ENCODE peak calls at places on chromosome 18, in ten cellular contexts. H is T-helper 17 cell; R is upper lobe of right lung; I is keratinocyte; J is CD8-positive, alpha-beta memory T cell; N is RKO; A is HS-5; V is GM23248; K is T-helper 1 cell; T is brain microvascular endothelial cell. Y is an unnamed sample.

GRCh38 chr18:32301976-32302743 is 112.3 kb downstream of the MEP1B start:
- DNase-seq in K (no peak), A (peak; percentile 50), N (peak; percentile 56), T (peak; percentile 93), H (no peak), R (no peak), J (no peak), V (peak; percentile 91), I (no peak), Y (no peak)

GRCh38 chr18:35756506-35757117 is 175.1 kb downstream of the GALNT1 start:
- DNase-seq in N (peak; percentile 75), J (peak; percentile 23), I (no peak), A (peak; percentile 4), T (peak; percentile 57), V (peak; percentile 77), K (peak; percentile 32), R (no peak), H (no peak), Y (peak; percentile 6)

GRCh38 chr18:48270929-48271328 is 138.3 kb downstream of the ZBTB7C start:
- DNase-seq in J (no peak), T (no peak), R (no peak), A (no peak), H (no peak), I (no peak), N (no peak), K (no peak), V (no peak), Y (no peak)

GRCh38 chr18:12329125-12329698 is 21.2 kb downstream of the TUBB6 start:
- DNase-seq in K (no peak), N (no peak), J (no peak), I (no peak), T (no peak), V (no peak), A (no peak), R (peak; percentile 53), H (no peak), Y (no peak)

GRCh38 chr18:67281746-67282145 is 234.8 kb downstream of the DSEL start:
- DNase-seq in H (no peak), V (no peak), T (no peak), I (no peak), N (no peak), A (no peak), R (no peak), K (no peak), J (no peak), Y (no peak)

GRCh38 chr18:30970201-30970816 is 72.2 kb downstream of the DSC3 start:
- DNase-seq in N (peak; percentile 67), A (peak; percentile 30), I (no peak), J (no peak), R (no peak), K (no peak), H (no peak), V (peak; percentile 40), T (peak; percentile 12), Y (no peak)

GRCh38 chr18:61554117-61554776 is 221.0 kb downstream of the CDH20 start:
- DNase-seq in A (no peak), J (peak; percentile 20), H (peak; percentile 12), N (no peak), R (no peak), I (no peak), V (no peak), K (peak; percentile 4), T (no peak), Y (peak; percentile 18)

GRCh38 chr18:40984856-40985255 is 970.2 kb upstream of the PIK3C3 start:
- DNase-seq in T (peak; percentile 37), J (no peak), H (no peak), I (no peak), K (no peak), V (peak; percentile 7), R (no peak), N (peak; percentile 3), A (no peak), Y (no peak)

GRCh38 chr18:23629444-23629946 is 33.2 kb downstream of the ANKRD29 start:
- DNase-seq in T (no peak), A (no peak), I (no peak), N (no peak), R (peak; percentile 76), H (no peak), J (no peak), K (no peak), V (no peak), Y (no peak)

GRCh38 chr18:48919547-48919946 is 31.2 kb downstream of the SMAD7 start:
- DNase-seq in V (peak; percentile 17), J (no peak), A (no peak), N (no peak), H (no peak), R (no peak), K (no peak), T (no peak), I (no peak), Y (no peak)

GRCh38 chr18:2948038-2948437 is 64.9 kb downstream of the LPIN2 start:
- DNase-seq in T (peak; percentile 27), I (no peak), A (no peak), V (peak; percentile 55), R (no peak), N (peak; percentile 11), K (no peak), H (no peak), J (no peak), Y (no peak)

GRCh38 chr18:79935098-79935480 is 16.4 kb downstream of the SLC66A2 start:
- DNase-seq in H (no peak), K (no peak), V (no peak), N (no peak), J (no peak), T (no peak), A (no peak), R (peak; percentile 40), I (no peak), Y (no peak)

GRCh38 chr18:23812566-23813440 is 123.5 kb downstream of the LAMA3 start:
- DNase-seq in K (no peak), J (no peak), R (no peak), V (peak; percentile 54), A (peak; percentile 33), H (no peak), I (no peak), T (no peak), N (peak; percentile 41), Y (no peak)

GRCh38 chr18:53380063-53380639 is 844.3 kb downstream of the MBD2 start:
- DNase-seq in R (no peak), V (peak; percentile 7), T (no peak), N (peak; percentile 66), A (peak; percentile 0), I (no peak), J (no peak), K (no peak), H (no peak), Y (no peak)

GRCh38 chr18:37524546-37525301 is 40.9 kb downstream of the CELF4 start:
- DNase-seq in J (no peak), T (no peak), R (no peak), N (no peak), I (no peak), H (no peak), V (no peak), K (no peak), A (no peak), Y (no peak)

GRCh38 chr18:48100168-48100495 is 169.7 kb upstream of the SMAD2 start:
- DNase-seq in A (no peak), N (no peak), T (no peak), V (no peak), J (no peak), I (no peak), R (no peak), K (no peak), H (no peak), Y (no peak)

GRCh38 chr18:3219621-3220335 is at the start of gene MYOM1:
- DNase-seq in N (no peak), J (no peak), V (no peak), R (no peak), I (no peak), K (no peak), T (no peak), A (no peak), H (no peak), Y (no peak)